ENCODE peak calls at places on chromosome 4, in six cellular contexts. One of them, this sample, is unnamed.

GRCh38 chr4:159102623-159103405 is at the start of gene RAPGEF2:
- DNase-seq in endodermal cell: peak; percentile 96
- DNase-seq in fibroblast of lung: peak; percentile 94
- DNase-seq in mammary epithelial cell: peak; percentile 95
- DNase-seq in kidney: peak; percentile 97
- DNase-seq in PC-3: peak; percentile 91
- DNase-seq in this sample: peak; percentile 91

GRCh38 chr4:166422475-166422874 is 549.4 kb downstream of the TLL1 start:
- DNase-seq in endodermal cell: no peak
- DNase-seq in fibroblast of lung: peak; percentile 91
- DNase-seq in mammary epithelial cell: peak; percentile 72
- DNase-seq in kidney: no peak
- DNase-seq in PC-3: peak; percentile 75
- DNase-seq in this sample: no peak

GRCh38 chr4:73727685-73728084 is 12.7 kb upstream of the CXCL8 start:
- DNase-seq in endodermal cell: no peak
- DNase-seq in fibroblast of lung: no peak
- DNase-seq in mammary epithelial cell: no peak
- DNase-seq in kidney: peak; percentile 68
- DNase-seq in PC-3: peak; percentile 95
- DNase-seq in this sample: no peak

GRCh38 chr4:88204882-88205281 is 46.4 kb upstream of the ABCG2 start:
- DNase-seq in endodermal cell: no peak
- DNase-seq in fibroblast of lung: no peak
- DNase-seq in mammary epithelial cell: no peak
- DNase-seq in kidney: no peak
- DNase-seq in PC-3: peak; percentile 7
- DNase-seq in this sample: no peak

GRCh38 chr4:188175288-188175687 is 36.0 kb downstream of the TRIML1 start:
- DNase-seq in endodermal cell: no peak
- DNase-seq in fibroblast of lung: no peak
- DNase-seq in mammary epithelial cell: peak; percentile 62
- DNase-seq in kidney: no peak
- DNase-seq in PC-3: peak; percentile 25
- DNase-seq in this sample: no peak

GRCh38 chr4:3287271-3287971 is 5.4 kb upstream of the RGS12 start:
- DNase-seq in endodermal cell: no peak
- DNase-seq in fibroblast of lung: no peak
- DNase-seq in mammary epithelial cell: no peak
- DNase-seq in kidney: peak; percentile 41
- DNase-seq in PC-3: no peak
- DNase-seq in this sample: no peak

GRCh38 chr4:1984406-1985191 is 24.2 kb downstream of the NELFA start:
- DNase-seq in endodermal cell: no peak
- DNase-seq in fibroblast of lung: no peak
- DNase-seq in mammary epithelial cell: peak; percentile 24
- DNase-seq in kidney: peak; percentile 45
- DNase-seq in PC-3: no peak
- DNase-seq in this sample: no peak

GRCh38 chr4:109730294-109731051 is 603 bp upstream of the PLA2G12A start:
- DNase-seq in endodermal cell: no peak
- DNase-seq in fibroblast of lung: peak; percentile 59
- DNase-seq in mammary epithelial cell: peak; percentile 55
- DNase-seq in kidney: peak; percentile 89
- DNase-seq in PC-3: peak; percentile 52
- DNase-seq in this sample: no peak

GRCh38 chr4:2084316-2084715 is 25.2 kb downstream of the NAT8L start:
- DNase-seq in endodermal cell: peak; percentile 33
- DNase-seq in fibroblast of lung: no peak
- DNase-seq in mammary epithelial cell: no peak
- DNase-seq in kidney: peak; percentile 64
- DNase-seq in PC-3: no peak
- DNase-seq in this sample: no peak

GRCh38 chr4:77899607-77900006 is 37.0 kb downstream of the MRPL1 start:
- DNase-seq in endodermal cell: no peak
- DNase-seq in fibroblast of lung: no peak
- DNase-seq in mammary epithelial cell: no peak
- DNase-seq in kidney: no peak
- DNase-seq in PC-3: no peak
- DNase-seq in this sample: no peak

GRCh38 chr4:1099684-1100335 is 13.6 kb downstream of the RNF212 start:
- DNase-seq in endodermal cell: no peak
- DNase-seq in fibroblast of lung: no peak
- DNase-seq in mammary epithelial cell: no peak
- DNase-seq in kidney: no peak
- DNase-seq in PC-3: no peak
- DNase-seq in this sample: no peak

GRCh38 chr4:89661490-89661889 is 175.5 kb downstream of the SNCA start:
- DNase-seq in endodermal cell: no peak
- DNase-seq in fibroblast of lung: peak; percentile 78
- DNase-seq in mammary epithelial cell: peak; percentile 86
- DNase-seq in kidney: no peak
- DNase-seq in PC-3: peak; percentile 36
- DNase-seq in this sample: no peak

GRCh38 chr4:113497154-113497553 is 264.4 kb downstream of the CAMK2D start:
- DNase-seq in endodermal cell: no peak
- DNase-seq in fibroblast of lung: peak; percentile 47
- DNase-seq in mammary epithelial cell: no peak
- DNase-seq in kidney: no peak
- DNase-seq in PC-3: no peak
- DNase-seq in this sample: no peak

GRCh38 chr4:58138786-58139185 is 1028.6 kb upstream of the IGFBP7 start:
- DNase-seq in endodermal cell: no peak
- DNase-seq in fibroblast of lung: no peak
- DNase-seq in mammary epithelial cell: no peak
- DNase-seq in kidney: no peak
- DNase-seq in PC-3: no peak
- DNase-seq in this sample: no peak

GRCh38 chr4:83010111-83010521 is 507 bp downstream of the LIN54 start:
- DNase-seq in endodermal cell: no peak
- DNase-seq in fibroblast of lung: peak; percentile 59
- DNase-seq in mammary epithelial cell: peak; percentile 33
- DNase-seq in kidney: no peak
- DNase-seq in PC-3: peak; percentile 7
- DNase-seq in this sample: peak; percentile 30

GRCh38 chr4:183635333-183635732 is 23.7 kb downstream of the RWDD4 start:
- DNase-seq in endodermal cell: peak; percentile 73
- DNase-seq in fibroblast of lung: no peak
- DNase-seq in mammary epithelial cell: no peak
- DNase-seq in kidney: no peak
- DNase-seq in PC-3: no peak
- DNase-seq in this sample: no peak

GRCh38 chr4:40728341-40728740 is 21.4 kb upstream of the NSUN7 start:
- DNase-seq in endodermal cell: no peak
- DNase-seq in fibroblast of lung: no peak
- DNase-seq in mammary epithelial cell: no peak
- DNase-seq in kidney: no peak
- DNase-seq in PC-3: no peak
- DNase-seq in this sample: no peak

GRCh38 chr4:174928174-174928573 is 10.0 kb downstream of the ADAM29 start:
- DNase-seq in endodermal cell: no peak
- DNase-seq in fibroblast of lung: no peak
- DNase-seq in mammary epithelial cell: no peak
- DNase-seq in kidney: no peak
- DNase-seq in PC-3: no peak
- DNase-seq in this sample: peak; percentile 48

GRCh38 chr4:84531689-84532088 is 32.6 kb upstream of the NKX6-1 start:
- DNase-seq in endodermal cell: no peak
- DNase-seq in fibroblast of lung: no peak
- DNase-seq in mammary epithelial cell: peak; percentile 66
- DNase-seq in kidney: no peak
- DNase-seq in PC-3: peak; percentile 79
- DNase-seq in this sample: no peak

GRCh38 chr4:25860586-25861421 is 2.0 kb downstream of the SEL1L3 start:
- DNase-seq in endodermal cell: no peak
- DNase-seq in fibroblast of lung: no peak
- DNase-seq in mammary epithelial cell: no peak
- DNase-seq in kidney: no peak
- DNase-seq in PC-3: no peak
- DNase-seq in this sample: no peak

GRCh38 chr4:100079264-100079663 is 111.0 kb downstream of the DDIT4L start:
- DNase-seq in endodermal cell: no peak
- DNase-seq in fibroblast of lung: no peak
- DNase-seq in mammary epithelial cell: no peak
- DNase-seq in kidney: no peak
- DNase-seq in PC-3: no peak
- DNase-seq in this sample: no peak

GRCh38 chr4:125572601-125573000 is 257.8 kb downstream of the FAT4 start:
- DNase-seq in endodermal cell: no peak
- DNase-seq in fibroblast of lung: peak; percentile 14
- DNase-seq in mammary epithelial cell: no peak
- DNase-seq in kidney: no peak
- DNase-seq in PC-3: no peak
- DNase-seq in this sample: no peak

GRCh38 chr4:4270529-4270928 is 19.4 kb downstream of the LYAR start:
- DNase-seq in endodermal cell: no peak
- DNase-seq in fibroblast of lung: peak; percentile 42
- DNase-seq in mammary epithelial cell: peak; percentile 47
- DNase-seq in kidney: no peak
- DNase-seq in PC-3: peak; percentile 26
- DNase-seq in this sample: no peak

DNA sequence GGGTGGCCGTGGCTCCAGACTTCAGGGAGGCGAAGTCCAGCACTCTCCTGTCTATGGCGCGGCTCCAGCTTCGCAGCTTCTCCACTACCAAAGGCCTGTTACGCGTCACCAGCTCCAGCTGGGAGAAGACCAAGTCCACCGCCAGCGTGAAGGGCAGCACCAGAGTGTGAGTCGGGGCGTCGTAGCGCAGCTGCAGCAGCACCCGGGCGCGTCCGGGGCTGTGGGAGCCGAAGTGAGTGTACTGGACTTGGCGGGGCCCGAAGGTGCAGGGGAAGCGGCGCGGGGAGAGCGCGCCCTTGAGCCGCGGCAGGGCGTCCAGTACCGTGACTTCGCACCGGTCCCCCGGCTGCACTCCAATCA is 435 bp downstream of the FREM3 start:
- DNase-seq in endodermal cell: peak; percentile 76
- DNase-seq in fibroblast of lung: peak; percentile 16
- DNase-seq in mammary epithelial cell: peak; percentile 1
- DNase-seq in kidney: no peak
- DNase-seq in PC-3: no peak
- DNase-seq in this sample: no peak
- H3K9ac ChIP-seq in endodermal cell: no peak overlapping the region
- H3K9ac ChIP-seq in fibroblast of lung: no peak overlapping the region
- H3K9ac ChIP-seq in mammary epithelial cell: no peak overlapping the region
- H3K9ac ChIP-seq in kidney: no peak overlapping the region
- H3K9ac ChIP-seq in PC-3: no peak overlapping the region
- H3K9ac ChIP-seq in this sample: no peak overlapping the region

GRCh38 chr4:6939761-6940743 is 30.4 kb downstream of the TBC1D14 start:
- DNase-seq in endodermal cell: peak; percentile 61
- DNase-seq in fibroblast of lung: no peak
- DNase-seq in mammary epithelial cell: no peak
- DNase-seq in kidney: no peak
- DNase-seq in PC-3: no peak
- DNase-seq in this sample: no peak

GRCh38 chr4:6937201-6937600 is 27.6 kb downstream of the TBC1D14 start:
- DNase-seq in endodermal cell: no peak
- DNase-seq in fibroblast of lung: no peak
- DNase-seq in mammary epithelial cell: no peak
- DNase-seq in kidney: no peak
- DNase-seq in PC-3: no peak
- DNase-seq in this sample: no peak

GRCh38 chr4:6937748-6938147 is 28.1 kb downstream of the TBC1D14 start:
- DNase-seq in endodermal cell: no peak
- DNase-seq in fibroblast of lung: no peak
- DNase-seq in mammary epithelial cell: no peak
- DNase-seq in kidney: no peak
- DNase-seq in PC-3: no peak
- DNase-seq in this sample: no peak

GRCh38 chr4:6938758-6939201 is 29.2 kb downstream of the TBC1D14 start:
- DNase-seq in endodermal cell: no peak
- DNase-seq in fibroblast of lung: no peak
- DNase-seq in mammary epithelial cell: no peak
- DNase-seq in kidney: no peak
- DNase-seq in PC-3: no peak
- DNase-seq in this sample: no peak

DNA sequence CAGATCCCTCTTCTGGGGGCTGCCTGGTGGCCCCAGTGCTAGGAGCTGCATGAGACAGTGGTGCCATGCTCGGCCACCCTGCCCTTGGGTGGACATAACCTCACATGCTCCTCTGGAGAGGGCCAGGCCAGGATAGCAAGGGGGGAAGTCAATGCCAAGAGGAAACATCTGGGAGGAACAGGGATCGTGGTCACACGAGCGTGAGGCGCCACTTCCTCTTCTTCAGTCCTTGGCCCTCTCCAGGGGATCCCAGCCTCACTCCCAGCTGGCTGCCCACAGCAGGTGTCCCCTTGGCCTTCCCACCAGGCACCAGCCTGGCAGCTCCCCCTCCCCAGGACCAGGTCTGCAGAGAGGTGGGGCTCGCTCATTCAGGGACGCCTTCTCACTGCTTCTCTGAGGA is 28.6 kb downstream of the TBC1D14 start:
- DNase-seq in endodermal cell: no peak
- DNase-seq in fibroblast of lung: no peak
- DNase-seq in mammary epithelial cell: no peak
- DNase-seq in kidney: no peak
- DNase-seq in PC-3: no peak
- DNase-seq in this sample: no peak
- H3K27ac ChIP-seq in endodermal cell: no peak overlapping the region
- H3K27ac ChIP-seq in fibroblast of lung: no peak overlapping the region
- H3K27ac ChIP-seq in mammary epithelial cell: no peak overlapping the region
- H3K27ac ChIP-seq in kidney: peak overlapping the region; percentile 39
- H3K27ac ChIP-seq in PC-3: no peak overlapping the region
- H3K27ac ChIP-seq in this sample: no peak overlapping the region

GRCh38 chr4:139633195-139633594 is 32.4 kb upstream of the MGST2 start:
- DNase-seq in endodermal cell: no peak
- DNase-seq in fibroblast of lung: no peak
- DNase-seq in mammary epithelial cell: no peak
- DNase-seq in kidney: no peak
- DNase-seq in PC-3: peak; percentile 11
- DNase-seq in this sample: no peak
- H3K4me3 ChIP-seq in endodermal cell: no peak overlapping the region
- H3K4me3 ChIP-seq in fibroblast of lung: no peak overlapping the region
- H3K4me3 ChIP-seq in mammary epithelial cell: no peak overlapping the region
- H3K4me3 ChIP-seq in kidney: peak overlapping the region; percentile 56
- H3K4me3 ChIP-seq in PC-3: peak overlapping the region; percentile 71
- H3K4me3 ChIP-seq in this sample: no peak overlapping the region

GRCh38 chr4:56908206-56909082 is 744 bp downstream of the REST start:
- DNase-seq in endodermal cell: peak; percentile 93
- DNase-seq in fibroblast of lung: peak; percentile 74
- DNase-seq in mammary epithelial cell: peak; percentile 57
- DNase-seq in kidney: peak; percentile 91
- DNase-seq in PC-3: peak; percentile 71
- DNase-seq in this sample: peak; percentile 76

GRCh38 chr4:56907489-56908205 is at the start of gene REST:
- DNase-seq in endodermal cell: peak; percentile 97
- DNase-seq in fibroblast of lung: peak; percentile 67
- DNase-seq in mammary epithelial cell: peak; percentile 55
- DNase-seq in kidney: peak; percentile 93
- DNase-seq in PC-3: peak; percentile 79
- DNase-seq in this sample: peak; percentile 74

GRCh38 chr4:56909083-56909981 is 1.6 kb downstream of the REST start:
- DNase-seq in endodermal cell: peak; percentile 77
- DNase-seq in fibroblast of lung: peak; percentile 61
- DNase-seq in mammary epithelial cell: peak; percentile 62
- DNase-seq in kidney: peak; percentile 90
- DNase-seq in PC-3: peak; percentile 55
- DNase-seq in this sample: peak; percentile 55

GRCh38 chr4:56907009-56907408 is 691 bp upstream of the REST start:
- DNase-seq in endodermal cell: peak; percentile 83
- DNase-seq in fibroblast of lung: no peak
- DNase-seq in mammary epithelial cell: no peak
- DNase-seq in kidney: no peak
- DNase-seq in PC-3: no peak
- DNase-seq in this sample: no peak

GRCh38 chr4:56906534-56906933 is 1.2 kb upstream of the REST start:
- DNase-seq in endodermal cell: peak; percentile 50
- DNase-seq in fibroblast of lung: no peak
- DNase-seq in mammary epithelial cell: no peak
- DNase-seq in kidney: no peak
- DNase-seq in PC-3: no peak
- DNase-seq in this sample: no peak
- H3K9ac ChIP-seq in endodermal cell: no peak overlapping the region
- H3K9ac ChIP-seq in fibroblast of lung: no peak overlapping the region
- H3K9ac ChIP-seq in mammary epithelial cell: no peak overlapping the region
- H3K9ac ChIP-seq in kidney: peak overlapping the region; percentile 62
- H3K9ac ChIP-seq in PC-3: no peak overlapping the region
- H3K9ac ChIP-seq in this sample: no peak overlapping the region